ENCODE peak calls at places on chromosome 22, in six cellular contexts. A is memory B cell, D is EH, X is T follicular helper cell, Z is right lobe of liver, V is COR-L47. T is an unnamed sample.

GRCh38 chr22:17672417-17672991 is 33.9 kb downstream of the BCL2L13 start:
- DNase-seq in Z (no peak), A (no peak), X (no peak), V (no peak), D (peak; percentile 46), T (no peak)

GRCh38 chr22:37639771-37640590 is 512 bp downstream of the SH3BP1 start:
- DNase-seq in V (no peak), D (no peak), A (no peak), Z (peak; percentile 46), X (no peak), T (no peak)

GRCh38 chr22:49972163-49973017 is 11.8 kb downstream of the PIM3 start:
- DNase-seq in Z (peak; percentile 64), A (no peak), X (no peak), V (no peak), D (no peak), T (peak; percentile 57)

GRCh38 chr22:30159561-30160353 is 79.5 kb downstream of the HORMAD2 start:
- DNase-seq in X (no peak), V (no peak), Z (peak; percentile 61), A (no peak), D (peak; percentile 62), T (peak; percentile 57)

GRCh38 chr22:49934144-49934890 is 15.9 kb downstream of the CRELD2 start:
- DNase-seq in A (no peak), V (no peak), D (peak; percentile 55), Z (peak; percentile 76), X (peak; percentile 38), T (peak; percentile 77)

GRCh38 chr22:26666035-26666338 is 8.6 kb downstream of the MIAT start:
- DNase-seq in A (no peak), D (peak; percentile 81), Z (no peak), X (no peak), V (no peak), T (no peak)

GRCh38 chr22:46588279-46589140 is 31.7 kb upstream of the GRAMD4 start:
- DNase-seq in V (no peak), Z (peak; percentile 45), D (no peak), A (no peak), X (no peak), T (no peak)

GRCh38 chr22:42434283-42434682 is 2.1 kb upstream of the NFAM1 start:
- DNase-seq in Z (no peak), X (no peak), V (peak; percentile 90), D (no peak), A (no peak), T (no peak)

GRCh38 chr22:24046024-24046423 is 34.9 kb downstream of the CABIN1 start:
- DNase-seq in X (no peak), D (no peak), A (no peak), Z (peak; percentile 18), V (no peak), T (peak; percentile 16)

GRCh38 chr22:38513063-38513462 is 7.0 kb upstream of the DDX17 start:
- DNase-seq in Z (no peak), D (no peak), V (peak; percentile 6), X (no peak), A (no peak), T (no peak)

GRCh38 chr22:46362934-46363515 is 27.5 kb downstream of the TRMU start:
- DNase-seq in V (no peak), A (no peak), D (no peak), X (no peak), Z (no peak), T (no peak)

GRCh38 chr22:29145321-29146072 is 60.2 kb upstream of the EMID1 start:
- DNase-seq in Z (no peak), A (no peak), V (no peak), X (no peak), D (no peak), T (peak; percentile 44)

GRCh38 chr22:22384668-22385244 is 123.8 kb downstream of the ZNF280B start:
- DNase-seq in X (no peak), Z (no peak), D (no peak), A (no peak), V (no peak), T (no peak)

GRCh38 chr22:36595154-36595553 is 66.2 kb upstream of the EIF3D start:
- DNase-seq in X (no peak), A (no peak), Z (no peak), V (no peak), D (no peak), T (no peak)

GRCh38 chr22:46974077-46974476 is 211.6 kb downstream of the TBC1D22A start:
- DNase-seq in V (no peak), A (no peak), X (no peak), Z (no peak), D (no peak), T (no peak)

GRCh38 chr22:49663823-49664222 is 163.8 kb downstream of the BRD1 start:
- DNase-seq in V (no peak), D (no peak), Z (peak; percentile 37), X (no peak), A (no peak), T (no peak)

GRCh38 chr22:35098921-35099320 is 33.0 kb downstream of the ISX start:
- DNase-seq in A (no peak), X (no peak), Z (no peak), V (no peak), D (no peak), T (no peak)

GRCh38 chr22:17612057-17612456 is 16.5 kb downstream of the ATP6V1E1 start:
- DNase-seq in V (no peak), D (no peak), Z (no peak), X (no peak), A (no peak), T (no peak)

T was measured in left lobe of liver.